ENCODE peak calls at places on chromosomes 5 and 9, in six cellular contexts. N is stomach, V is transverse colon, A is SK-N-SH, J is HCT116, L is breast epithelium. T is an unnamed sample.

GRCh38 chr5:85109616-85110015 is 724.9 kb upstream of the EDIL3 start:
- DNase-seq in N (no peak), V (no peak), A (no peak), J (no peak), L (no peak), T (no peak)

GRCh38 chr9:31958572-31958971 is 425.9 kb upstream of the ACO1 start:
- DNase-seq in N (no peak), V (no peak), A (no peak), J (no peak), L (no peak), T (no peak)

GRCh38 chr5:76175051-76175666 is 92.0 kb downstream of the SV2C start:
- DNase-seq in N (peak), V (peak), A (peak), J (peak), L (no peak), T (peak)

GRCh38 chr5:150309101-150309897 is 6.6 kb upstream of the ARSI start:
- DNase-seq in N (no peak), V (no peak), A (peak), J (no peak), L (no peak), T (no peak)

GRCh38 chr5:135546912-135547311 is 11.1 kb upstream of the NEUROG1 start:
- DNase-seq in N (no peak), V (no peak), A (no peak), J (no peak), L (no peak), T (no peak)

GRCh38 chr9:134839441-134840125 is 41.0 kb upstream of the FCN2 start:
- DNase-seq in N (no peak), V (no peak), A (peak), J (no peak), L (no peak), T (no peak)

GRCh38 chr9:108271646-108272349 is 584.0 kb downstream of the ACTL7B start:
- DNase-seq in N (peak), V (peak), A (no peak), J (no peak), L (peak), T (no peak)

GRCh38 chr5:74056789-74057164 is 430.8 kb downstream of the ARHGEF28 start:
- DNase-seq in N (peak), V (peak), A (no peak), J (no peak), L (no peak), T (no peak)

GRCh38 chr5:37991267-37991902 is 151.5 kb upstream of the GDNF start:
- DNase-seq in N (no peak), V (no peak), A (no peak), J (no peak), L (no peak), T (no peak)

GRCh38 chr5:1315709-1316587 is 21.1 kb upstream of the TERT start:
- DNase-seq in N (peak), V (peak), A (no peak), J (no peak), L (peak), T (peak)

GRCh38 chr5:121890297-121890858 is 38.7 kb downstream of the FTMT start:
- DNase-seq in N (no peak), V (no peak), A (no peak), J (no peak), L (no peak), T (no peak)

GRCh38 chr5:172870807-172871431 is 36.9 kb downstream of the ERGIC1 start:
- DNase-seq in N (no peak), V (no peak), A (peak), J (no peak), L (no peak), T (no peak)

GRCh38 chr5:146340260-146341081 is 1.8 kb downstream of the POU4F3 start:
- DNase-seq in N (peak), V (no peak), A (no peak), J (no peak), L (peak), T (no peak)

GRCh38 chr9:115939065-115939765 is 214.4 kb upstream of the PAPPA start:
- DNase-seq in N (no peak), V (no peak), A (no peak), J (no peak), L (no peak), T (no peak)

GRCh38 chr5:84382363-84383295 is 2.1 kb downstream of the EDIL3 start:
- DNase-seq in N (no peak), V (peak), A (peak), J (no peak), L (peak), T (no peak)

GRCh38 chr5:175037820-175038219 is 313.4 kb downstream of the MSX2 start:
- DNase-seq in N (no peak), V (no peak), A (no peak), J (no peak), L (no peak), T (no peak)

GRCh38 chr5:95486185-95486584 is 68.6 kb downstream of the SKIC3 start:
- DNase-seq in N (no peak), V (no peak), A (no peak), J (no peak), L (no peak), T (no peak)

GRCh38 chr9:104028827-104029226 is 65.3 kb upstream of the SMC2 start:
- DNase-seq in N (no peak), V (no peak), A (no peak), J (no peak), L (no peak), T (no peak)

GRCh38 chr5:63247651-63248050 is 669.0 kb downstream of the LRRC70 start:
- DNase-seq in N (no peak), V (no peak), A (no peak), J (no peak), L (no peak), T (no peak)

GRCh38 chr5:177576169-177576568 is 15.8 kb upstream of the TMED9 start:
- DNase-seq in N (no peak), V (no peak), A (no peak), J (no peak), L (no peak), T (no peak)

GRCh38 chr5:82244854-82245635 is 33.1 kb downstream of the RPS23 start:
- DNase-seq in N (no peak), V (no peak), A (no peak), J (no peak), L (no peak), T (no peak)

GRCh38 chr5:147743686-147744332 is 38.7 kb downstream of the JAKMIP2 start:
- DNase-seq in N (no peak), V (no peak), A (peak), J (no peak), L (no peak), T (no peak)

GRCh38 chr9:16090907-16091629 is 538.2 kb downstream of the CCDC171 start:
- DNase-seq in N (no peak), V (no peak), A (no peak), J (no peak), L (no peak), T (no peak)

GRCh38 chr5:102453716-102454115 is 45.1 kb downstream of the SLCO6A1 start:
- DNase-seq in N (no peak), V (no peak), A (no peak), J (no peak), L (no peak), T (no peak)

GRCh38 chr9:13274901-13275641 is 4.4 kb downstream of the MPDZ start:
- DNase-seq in N (no peak), V (no peak), A (peak), J (no peak), L (no peak), T (no peak)
- TF ChIP-seq POLR2AphosphoS5 in N (no peak), V (no peak), A (no peak), J (no peak), L (no peak), T (no peak)

DNA sequence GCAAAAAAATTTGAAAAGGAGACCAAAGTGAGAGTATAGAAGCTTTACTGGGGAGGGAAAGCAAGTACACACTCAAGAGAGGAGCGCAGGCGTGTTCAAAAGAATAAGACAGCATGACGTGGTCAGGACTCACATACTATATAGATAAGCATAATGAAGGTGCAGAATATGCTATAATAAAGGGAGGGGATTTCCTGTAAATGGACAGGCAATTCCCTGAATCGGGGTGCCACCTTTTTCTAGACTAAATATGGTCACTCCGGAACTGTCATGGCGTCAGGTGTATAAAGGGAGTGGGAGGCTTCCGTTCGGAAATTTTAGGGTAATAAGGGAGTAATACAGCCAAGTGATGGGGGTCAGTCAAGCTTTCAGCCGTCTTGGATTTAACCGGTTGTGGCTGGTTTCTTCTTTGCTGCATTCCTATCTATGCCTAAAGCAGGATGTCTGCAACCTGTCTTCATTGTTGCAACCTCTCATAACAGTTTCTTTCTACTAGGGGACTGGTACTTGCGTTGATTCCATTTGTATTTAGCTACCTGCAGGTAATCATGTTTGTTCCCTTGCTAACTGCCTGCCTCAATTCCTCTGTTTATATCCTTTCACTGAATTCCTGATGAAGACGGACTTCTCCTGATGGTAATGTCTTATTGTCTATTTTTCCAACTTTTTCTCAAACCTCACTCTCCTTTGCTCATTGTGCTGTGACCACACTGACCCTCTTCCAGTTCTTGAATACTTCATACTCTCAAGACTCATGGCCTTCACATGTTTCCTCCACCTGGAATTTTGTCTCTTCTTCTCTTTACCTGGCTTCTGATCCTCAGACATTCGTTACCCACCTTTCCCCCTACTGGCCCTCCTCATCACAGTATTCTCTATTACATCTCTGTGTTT is 48.9 kb downstream of the PRR16 start:
- DNase-seq in N (no peak), V (no peak), A (no peak), J (no peak), L (no peak), T (no peak)
- TF ChIP-seq POLR2AphosphoS5 in N (no peak), V (no peak), A (no peak), J (no peak), L (no peak), T (no peak)

GRCh38 chr9:2420488-2421056 is 201.0 kb upstream of the VLDLR start:
- DNase-seq in N (no peak), V (no peak), A (no peak), J (no peak), L (no peak), T (no peak)

GRCh38 chr9:2418619-2419018 is 203.0 kb upstream of the VLDLR start:
- DNase-seq in N (no peak), V (no peak), A (no peak), J (no peak), L (no peak), T (no peak)

GRCh38 chr9:2415326-2415725 is 206.3 kb upstream of the VLDLR start:
- DNase-seq in N (no peak), V (no peak), A (no peak), J (no peak), L (no peak), T (no peak)

GRCh38 chr9:2414465-2414864 is 207.1 kb upstream of the VLDLR start:
- DNase-seq in N (no peak), V (no peak), A (no peak), J (no peak), L (no peak), T (no peak)

GRCh38 chr9:2417730-2418129 is 203.9 kb upstream of the VLDLR start:
- DNase-seq in N (no peak), V (no peak), A (no peak), J (no peak), L (no peak), T (no peak)
- TF ChIP-seq POLR2AphosphoS5 in N (no peak), V (no peak), A (no peak), J (no peak), L (no peak), T (no peak)

GRCh38 chr9:89877051-89878002 is 272.5 kb downstream of the GADD45G start:
- DNase-seq in N (peak), V (no peak), A (no peak), J (no peak), L (no peak), T (no peak)
- TF ChIP-seq POLR2AphosphoS5 in N (no peak), V (no peak), A (no peak), J (no peak), L (no peak), T (no peak)

GRCh38 chr9:130110596-130111021 is 56.9 kb downstream of the GPR107 start:
- DNase-seq in N (no peak), V (no peak), A (no peak), J (no peak), L (no peak), T (no peak)
- TF ChIP-seq POLR2AphosphoS5 in N (no peak), V (no peak), A (no peak), J (no peak), L (no peak), T (no peak)

DNA sequence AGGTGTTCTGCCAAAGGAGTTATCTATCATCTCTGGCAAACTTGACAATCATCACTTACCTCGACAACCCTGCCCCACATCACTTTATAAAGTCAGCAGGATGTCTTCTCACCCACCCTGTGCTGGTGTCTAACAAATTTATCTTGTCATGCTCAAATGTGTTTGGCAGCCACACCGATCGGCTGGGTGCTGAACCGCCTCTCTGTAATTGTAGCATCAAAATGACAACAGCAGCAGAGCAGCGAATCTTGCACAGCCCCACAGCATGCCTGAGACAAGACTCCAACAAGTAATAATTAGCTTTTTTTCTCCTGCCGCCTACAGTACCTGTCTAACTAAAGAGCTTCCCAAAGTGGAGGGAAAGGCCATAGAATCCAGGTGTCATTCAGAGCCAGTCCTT is 176.2 kb downstream of the NR3C1 start:
- DNase-seq in N (no peak), V (no peak), A (no peak), J (no peak), L (no peak), T (no peak)
- TF ChIP-seq POLR2AphosphoS5 in N (no peak), V (no peak), A (no peak), J (no peak), L (no peak), T (no peak)

GRCh38 chr9:76897804-76898525 is 7.9 kb downstream of the PRUNE2 start:
- DNase-seq in N (no peak), V (no peak), A (no peak), J (no peak), L (no peak), T (no peak)
- TF ChIP-seq POLR2AphosphoS5 in N (no peak), V (no peak), A (no peak), J (no peak), L (no peak), T (no peak)

T was measured in GM12892.